ENCODE peak calls at places on chromosome 16, in four cellular contexts. One of them, this sample, is unnamed.

GRCh38 chr16:79451196-79451816 is 149.2 kb downstream of the MAF start:
- DNase-seq in AG04450: no peak
- DNase-seq in fibroblast of villous mesenchyme: no peak
- DNase-seq in heart left ventricle: no peak
- DNase-seq in this sample: no peak

GRCh38 chr16:72876221-72876620 is 171.7 kb downstream of the ZFHX3 start:
- DNase-seq in heart left ventricle: peak
- DNase-seq in AG04450: peak
- DNase-seq in fibroblast of villous mesenchyme: peak
- DNase-seq in this sample: peak

GRCh38 chr16:79618712-79619050 is 18.1 kb upstream of the MAF start:
- DNase-seq in AG04450: no peak
- DNase-seq in heart left ventricle: no peak
- DNase-seq in fibroblast of villous mesenchyme: no peak
- DNase-seq in this sample: no peak

GRCh38 chr16:53911506-53911905 is 207.6 kb downstream of the FTO start:
- DNase-seq in fibroblast of villous mesenchyme: peak
- DNase-seq in AG04450: no peak
- DNase-seq in heart left ventricle: no peak
- DNase-seq in this sample: no peak

GRCh38 chr16:86975445-86975844 is 341.7 kb downstream of the C16orf95 start:
- DNase-seq in heart left ventricle: peak
- DNase-seq in fibroblast of villous mesenchyme: peak
- DNase-seq in AG04450: peak
- DNase-seq in this sample: peak

GRCh38 chr16:81449899-81450608 is 5.4 kb downstream of the CMIP start:
- DNase-seq in AG04450: no peak
- DNase-seq in heart left ventricle: no peak
- DNase-seq in fibroblast of villous mesenchyme: no peak
- DNase-seq in this sample: no peak

GRCh38 chr16:50711862-50712567 is 18.6 kb downstream of the NOD2 start:
- DNase-seq in heart left ventricle: peak
- DNase-seq in fibroblast of villous mesenchyme: no peak
- DNase-seq in AG04450: no peak
- DNase-seq in this sample: no peak

GRCh38 chr16:78126662-78127061 is 27.2 kb downstream of the WWOX start:
- DNase-seq in heart left ventricle: no peak
- DNase-seq in AG04450: no peak
- DNase-seq in fibroblast of villous mesenchyme: no peak
- DNase-seq in this sample: no peak

GRCh38 chr16:88924834-88925539 is 52.0 kb downstream of the CBFA2T3 start:
- DNase-seq in heart left ventricle: no peak
- DNase-seq in fibroblast of villous mesenchyme: peak
- DNase-seq in AG04450: peak
- DNase-seq in this sample: peak

GRCh38 chr16:15950167-15950854 is 895 bp downstream of the ABCC1 start:
- DNase-seq in heart left ventricle: no peak
- DNase-seq in fibroblast of villous mesenchyme: peak
- DNase-seq in AG04450: no peak
- DNase-seq in this sample: peak

GRCh38 chr16:66503030-66503429 is 46.9 kb downstream of the TK2 start:
- DNase-seq in AG04450: no peak
- DNase-seq in heart left ventricle: peak
- DNase-seq in fibroblast of villous mesenchyme: no peak
- DNase-seq in this sample: no peak

GRCh38 chr16:19595043-19595767 is 39.7 kb downstream of the VPS35L start:
- DNase-seq in AG04450: peak
- DNase-seq in fibroblast of villous mesenchyme: peak
- DNase-seq in heart left ventricle: peak
- DNase-seq in this sample: peak

GRCh38 chr16:10485698-10486382 is 94.6 kb downstream of the EMP2 start:
- DNase-seq in fibroblast of villous mesenchyme: no peak
- DNase-seq in AG04450: no peak
- DNase-seq in heart left ventricle: no peak
- DNase-seq in this sample: no peak

GRCh38 chr16:89710709-89711564 is 9.4 kb upstream of the SPATA2L start:
- DNase-seq in AG04450: no peak
- DNase-seq in heart left ventricle: no peak
- DNase-seq in fibroblast of villous mesenchyme: no peak
- DNase-seq in this sample: no peak

GRCh38 chr16:74477226-74477625 is 55.9 kb upstream of the CLEC18B start:
- DNase-seq in fibroblast of villous mesenchyme: no peak
- DNase-seq in heart left ventricle: no peak
- DNase-seq in AG04450: no peak
- DNase-seq in this sample: no peak

GRCh38 chr16:81688182-81688581 is 90.9 kb upstream of the PLCG2 start:
- DNase-seq in fibroblast of villous mesenchyme: no peak
- DNase-seq in heart left ventricle: no peak
- DNase-seq in AG04450: no peak
- DNase-seq in this sample: no peak

GRCh38 chr16:77090062-77090461 is 100.9 kb upstream of the MON1B start:
- DNase-seq in AG04450: no peak
- DNase-seq in heart left ventricle: no peak
- DNase-seq in fibroblast of villous mesenchyme: no peak
- DNase-seq in this sample: no peak

DNA sequence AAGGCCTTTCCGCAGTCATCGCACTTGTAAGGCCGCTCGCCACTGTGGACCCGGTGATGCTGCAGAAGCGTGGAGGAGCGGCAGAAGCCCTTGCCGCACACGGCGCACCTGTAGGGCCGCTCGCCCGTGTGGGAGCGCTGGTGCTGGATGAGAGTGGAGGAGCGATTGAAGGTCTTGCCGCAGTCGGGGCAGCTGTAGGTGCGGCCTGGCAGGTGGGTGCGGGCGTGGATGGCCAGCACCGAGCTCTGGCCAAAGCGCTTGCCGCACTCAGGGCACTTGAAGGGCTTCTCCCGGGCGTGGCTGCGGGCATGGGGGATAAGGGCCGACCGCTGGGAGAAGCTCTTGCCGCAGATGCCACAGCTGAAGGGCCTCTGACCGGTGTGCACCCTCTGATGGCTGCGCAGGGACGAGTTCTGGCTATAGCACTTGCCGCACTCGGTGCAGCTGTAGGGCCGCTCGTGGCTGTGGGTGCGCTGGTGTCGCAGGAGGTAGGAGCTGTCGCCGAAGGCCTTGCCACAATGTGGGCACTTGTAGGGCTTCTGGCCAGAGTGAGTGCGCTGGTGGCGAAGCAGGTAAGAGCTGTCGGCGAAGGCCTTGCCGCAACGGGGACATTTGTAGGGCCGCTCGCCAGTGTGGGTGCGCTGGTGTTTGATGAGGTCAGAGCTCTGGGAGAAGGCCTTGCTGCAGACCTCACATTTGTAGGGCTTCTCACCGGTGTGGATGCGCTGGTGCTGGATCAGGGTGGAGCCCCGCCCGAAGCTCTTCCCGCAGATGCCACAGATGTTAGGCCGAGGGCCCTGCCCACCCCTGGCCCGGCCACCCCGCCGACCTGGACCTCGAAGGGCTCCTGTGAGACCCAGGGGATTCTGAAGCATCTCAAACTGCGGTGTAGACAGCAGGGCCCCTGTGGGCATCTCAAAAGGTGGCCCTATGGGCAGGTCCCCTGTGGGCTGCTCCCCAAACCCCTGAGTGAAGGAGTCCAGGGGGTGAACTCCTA is 1.5 kb downstream of the ZNF768 start:
- DNase-seq in heart left ventricle: no peak
- DNase-seq in fibroblast of villous mesenchyme: no peak
- DNase-seq in AG04450: no peak
- DNase-seq in this sample: no peak
- H3K4me3 ChIP-seq in heart left ventricle: no peak
- H3K4me3 ChIP-seq in fibroblast of villous mesenchyme: no peak
- H3K4me3 ChIP-seq in AG04450: no peak
- H3K4me3 ChIP-seq in this sample: no peak

DNA sequence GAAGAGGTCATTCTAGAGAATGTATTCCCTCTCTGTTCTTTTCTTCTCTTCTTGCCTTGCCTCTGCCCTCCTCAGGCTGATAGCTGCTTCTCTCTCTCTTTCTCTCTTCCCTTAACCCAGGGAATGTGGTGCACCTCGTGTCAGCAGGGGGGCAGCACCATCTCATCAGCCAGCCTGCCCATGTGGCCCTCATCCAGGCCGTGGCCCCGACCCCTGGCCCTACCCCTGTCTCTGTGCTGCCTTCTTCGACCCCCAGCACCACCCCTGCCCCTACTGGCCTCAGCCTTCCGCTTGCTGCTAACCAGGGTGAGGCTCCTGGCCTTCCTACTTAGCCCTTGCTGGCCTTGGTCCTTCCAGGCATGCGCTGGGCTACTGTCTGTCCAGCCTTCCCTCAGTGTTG is 23.5 kb downstream of the SRCAP start:
- DNase-seq in AG04450: no peak
- DNase-seq in fibroblast of villous mesenchyme: no peak
- DNase-seq in heart left ventricle: no peak
- DNase-seq in this sample: no peak
- TF ChIP-seq CTCF in AG04450: no peak
- TF ChIP-seq CTCF in fibroblast of villous mesenchyme: peak
- TF ChIP-seq CTCF in heart left ventricle: no peak
- TF ChIP-seq CTCF in this sample: no peak

GRCh38 chr16:2467301-2468141 is 3.6 kb upstream of the NTN3 start:
- DNase-seq in heart left ventricle: peak
- DNase-seq in AG04450: no peak
- DNase-seq in fibroblast of villous mesenchyme: peak
- DNase-seq in this sample: peak
- H3K4me3 ChIP-seq in heart left ventricle: peak
- H3K4me3 ChIP-seq in AG04450: peak
- H3K4me3 ChIP-seq in fibroblast of villous mesenchyme: peak
- H3K4me3 ChIP-seq in this sample: peak

GRCh38 chr16:70254095-70254964 is 2.6 kb upstream of the EXOSC6 start:
- DNase-seq in heart left ventricle: no peak
- DNase-seq in AG04450: no peak
- DNase-seq in fibroblast of villous mesenchyme: no peak
- DNase-seq in this sample: no peak

GRCh38 chr16:70253291-70254094 is 1.8 kb upstream of the EXOSC6 start:
- DNase-seq in heart left ventricle: no peak
- DNase-seq in AG04450: no peak
- DNase-seq in fibroblast of villous mesenchyme: peak
- DNase-seq in this sample: peak

GRCh38 chr16:70251651-70252354 is at the start of gene EXOSC6:
- DNase-seq in heart left ventricle: peak
- DNase-seq in AG04450: peak
- DNase-seq in fibroblast of villous mesenchyme: peak
- DNase-seq in this sample: peak

GRCh38 chr16:70250748-70251650 is 741 bp downstream of the EXOSC6 start:
- DNase-seq in AG04450: no peak
- DNase-seq in fibroblast of villous mesenchyme: peak
- DNase-seq in heart left ventricle: peak
- DNase-seq in this sample: peak

DNA sequence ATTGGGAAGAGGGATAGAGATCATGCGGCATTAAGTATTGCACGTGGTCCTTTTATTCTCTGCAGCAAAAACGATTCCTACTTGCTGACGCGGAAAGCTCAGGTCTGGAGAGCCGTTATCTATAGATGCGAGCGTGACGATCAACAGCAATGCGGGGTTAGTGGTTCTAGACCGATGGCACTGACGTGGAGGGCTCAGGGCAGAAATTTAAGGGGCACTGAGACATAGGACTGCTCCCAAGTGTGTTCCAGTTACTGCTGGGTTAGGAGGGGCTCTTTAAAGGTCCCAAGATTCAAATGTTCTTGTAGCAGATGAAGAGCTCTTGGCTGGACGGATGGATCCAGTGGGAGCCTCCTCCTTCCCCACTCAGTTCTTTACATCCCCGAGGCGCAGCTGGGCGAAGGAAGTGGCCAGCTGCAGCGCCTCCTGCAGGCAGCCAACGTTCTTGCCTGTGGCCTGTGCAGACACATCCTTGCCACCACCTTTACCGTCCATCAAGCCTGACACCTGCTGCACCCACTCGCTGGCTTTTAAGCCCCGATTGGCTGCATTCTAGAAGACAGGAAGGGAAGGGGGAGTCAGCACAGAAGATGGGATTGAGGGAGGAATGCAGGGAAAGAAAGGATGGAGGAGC is 732 bp upstream of the EXOSC6 start:
- DNase-seq in heart left ventricle: no peak
- DNase-seq in fibroblast of villous mesenchyme: peak
- DNase-seq in AG04450: no peak
- DNase-seq in this sample: peak
- TF ChIP-seq CTCF in heart left ventricle: peak
- TF ChIP-seq CTCF in fibroblast of villous mesenchyme: peak
- TF ChIP-seq CTCF in AG04450: peak
- TF ChIP-seq CTCF in this sample: peak

DNA sequence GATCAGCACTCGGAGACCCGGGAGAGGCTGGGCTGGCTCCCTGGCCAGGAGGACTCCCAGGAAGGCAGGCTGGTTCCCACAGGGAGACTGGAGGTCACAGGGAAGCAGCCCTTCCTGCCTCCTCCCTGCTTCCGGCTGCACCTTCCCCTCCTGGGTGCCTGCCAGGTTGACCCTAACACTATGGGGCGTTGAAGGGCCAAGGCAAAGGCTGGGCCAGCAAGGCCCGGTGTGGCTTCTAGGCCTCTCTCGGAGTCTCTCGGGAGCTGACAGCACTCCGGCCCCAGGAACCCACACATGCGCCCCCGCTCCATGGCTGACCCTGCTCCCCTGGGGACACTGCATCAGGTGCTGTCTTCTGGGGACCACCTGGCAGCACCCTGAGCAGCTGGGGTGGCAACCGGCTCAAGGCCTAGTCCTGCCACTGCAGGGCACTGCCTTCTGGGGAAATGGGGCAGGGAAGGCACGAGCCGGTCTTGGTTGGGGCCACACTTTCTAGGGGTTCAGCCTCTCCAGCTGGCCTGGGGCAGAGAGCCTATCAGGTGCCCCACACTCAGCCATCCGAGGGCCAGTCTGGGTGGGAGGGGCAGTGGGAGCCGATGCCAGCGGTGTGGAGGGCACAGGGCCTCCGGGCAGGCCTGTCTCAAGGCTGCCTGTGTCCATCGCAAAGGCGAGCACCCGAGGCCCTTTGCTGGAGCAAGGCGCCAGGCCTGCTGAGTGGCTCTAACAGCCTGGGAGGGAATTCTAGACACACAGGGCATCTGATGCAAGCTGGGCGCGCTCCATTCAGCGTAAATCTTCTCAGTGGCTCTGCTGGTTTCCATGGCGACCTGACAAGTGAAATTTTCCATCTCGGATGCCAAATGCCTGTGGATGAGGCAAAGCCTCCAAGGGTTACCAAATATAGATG is 5.6 kb upstream of the MTSS2 start:
- DNase-seq in fibroblast of villous mesenchyme: peak
- DNase-seq in AG04450: peak
- DNase-seq in heart left ventricle: peak
- DNase-seq in this sample: peak
- H3K4me3 ChIP-seq in fibroblast of villous mesenchyme: no peak
- H3K4me3 ChIP-seq in AG04450: no peak
- H3K4me3 ChIP-seq in heart left ventricle: no peak
- H3K4me3 ChIP-seq in this sample: no peak

DNA sequence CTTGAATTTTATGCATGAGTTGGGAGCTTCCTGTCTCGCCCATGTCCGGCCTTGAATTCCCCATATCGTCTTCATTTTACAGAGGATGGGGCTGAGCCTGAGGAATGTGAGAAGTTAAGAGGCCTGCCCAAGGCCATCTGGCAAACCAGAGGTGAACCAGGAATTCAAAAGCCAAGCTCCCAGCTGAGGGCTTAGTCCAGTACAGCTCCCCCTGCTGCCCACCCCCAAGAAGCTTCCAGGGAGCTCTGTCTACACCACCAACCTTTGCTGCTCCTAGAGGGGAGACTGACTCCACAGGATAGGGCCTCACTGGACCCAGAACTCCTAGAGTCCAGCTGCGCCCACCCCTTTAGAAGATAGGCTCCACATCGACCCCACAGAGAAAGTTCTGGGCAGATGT is 20.7 kb upstream of the C16orf78 start:
- DNase-seq in heart left ventricle: no peak
- DNase-seq in AG04450: no peak
- DNase-seq in fibroblast of villous mesenchyme: no peak
- DNase-seq in this sample: no peak
- TF ChIP-seq CTCF in heart left ventricle: no peak
- TF ChIP-seq CTCF in AG04450: peak
- TF ChIP-seq CTCF in fibroblast of villous mesenchyme: no peak
- TF ChIP-seq CTCF in this sample: peak

This sample was measured in fibroblast of pulmonary artery.